ENCODE peak calls at places on chromosomes 13 and 19, in seven cellular contexts. I is GM23338, J is HCT116, K is K562, E is HepG2, T is SK-N-SH, H is GM12878. R is an unnamed sample.

GRCh38 chr19:8120636-8121480 is 28.5 kb downstream of the FBN3 start:
- DNase-seq in H (no peak), E (no peak), J (no peak), K (no peak), T (no peak), I (peak; percentile 72), R (no peak)

GRCh38 chr13:95033890-95034289 is 267.4 kb downstream of the ABCC4 start:
- DNase-seq in J (no peak), T (no peak), I (no peak), H (no peak), E (no peak), K (no peak), R (no peak)

GRCh38 chr13:29499766-29500165 is 95.7 kb downstream of the SLC7A1 start:
- DNase-seq in K (no peak), H (no peak), E (no peak), I (no peak), J (no peak), T (peak; percentile 89), R (no peak)

GRCh38 chr13:26651234-26651633 is 93.8 kb downstream of the WASF3 start:
- DNase-seq in E (no peak), I (no peak), K (no peak), H (no peak), J (no peak), T (no peak), R (no peak)

GRCh38 chr13:52061587-52061986 is 37.1 kb downstream of the UTP14C start:
- DNase-seq in K (no peak), T (no peak), E (no peak), H (no peak), I (no peak), J (no peak), R (no peak)

GRCh38 chr13:77047649-77048343 is 20.8 kb upstream of the FBXL3 start:
- DNase-seq in J (no peak), K (no peak), T (no peak), I (no peak), E (no peak), H (no peak), R (no peak)

GRCh38 chr13:104004572-104004971 is 938.4 kb upstream of the SLC10A2 start:
- DNase-seq in E (no peak), J (no peak), I (no peak), H (no peak), K (no peak), T (no peak), R (no peak)

GRCh38 chr13:113475280-113475679 is 15.2 kb downstream of the DCUN1D2 start:
- DNase-seq in T (no peak), E (no peak), H (no peak), I (no peak), J (no peak), K (no peak), R (no peak)

GRCh38 chr19:18023596-18024212 is 15.7 kb downstream of the ARRDC2 start:
- DNase-seq in T (no peak), K (peak; percentile 51), H (no peak), I (no peak), J (no peak), E (no peak), R (no peak)

GRCh38 chr13:63161219-63161618 is 1745.6 kb upstream of the PCDH20 start:
- DNase-seq in K (no peak), I (no peak), J (no peak), T (no peak), E (no peak), H (no peak), R (no peak)

GRCh38 chr13:41017153-41017552 is 2.0 kb downstream of the ELF1 start:
- DNase-seq in H (no peak), J (no peak), K (no peak), E (no peak), I (no peak), T (no peak), R (no peak)

GRCh38 chr13:98649861-98650260 is 73.0 kb upstream of the STK24 start:
- DNase-seq in K (no peak), E (no peak), I (no peak), H (no peak), J (no peak), T (no peak), R (no peak)

GRCh38 chr19:46537136-46538097 is 41.8 kb upstream of the PNMA8B start:
- DNase-seq in K (peak; percentile 77), H (no peak), E (no peak), J (no peak), I (peak; percentile 79), T (peak; percentile 70), R (no peak)

GRCh38 chr13:106143392-106143791 is 392.1 kb downstream of the EFNB2 start:
- DNase-seq in T (no peak), J (no peak), I (no peak), H (no peak), K (no peak), E (no peak), R (no peak)

GRCh38 chr13:42041684-42042035 is 6.8 kb upstream of the DGKH start:
- DNase-seq in J (no peak), E (no peak), I (peak; percentile 83), H (peak; percentile 36), T (peak; percentile 75), K (peak; percentile 10), R (no peak)

GRCh38 chr13:101267656-101268055 is 148.7 kb downstream of the NALCN start:
- DNase-seq in T (no peak), H (no peak), I (no peak), E (no peak), J (no peak), K (no peak), R (no peak)

GRCh38 chr19:18282788-18283141 is 1.3 kb upstream of the JUND start:
- DNase-seq in J (no peak), K (no peak), E (peak; percentile 62), T (no peak), H (no peak), I (no peak), R (no peak)

GRCh38 chr13:88651531-88651930 is 980.4 kb downstream of the SLITRK5 start:
- DNase-seq in I (no peak), H (peak; percentile 13), J (no peak), E (no peak), K (no peak), T (no peak), R (no peak)

GRCh38 chr13:24632382-24633121 is 47.7 kb upstream of the ATP12A start:
- DNase-seq in K (no peak), T (no peak), H (no peak), I (no peak), J (no peak), E (no peak), R (no peak)

GRCh38 chr19:11949201-11949600 is 15.6 kb upstream of the ZNF763 start:
- DNase-seq in T (no peak), J (no peak), I (peak; percentile 33), E (no peak), H (no peak), K (no peak), R (no peak)

GRCh38 chr19:44718441-44719261 is 19.7 kb downstream of the CEACAM16 start:
- DNase-seq in H (no peak), J (no peak), I (peak; percentile 95), E (peak; percentile 98), T (no peak), K (no peak), R (no peak)

GRCh38 chr19:52554216-52554971 is 15.7 kb upstream of the ZNF701 start:
- DNase-seq in T (no peak), H (no peak), I (no peak), E (no peak), K (no peak), J (no peak), R (no peak)
- H3K36me3 ChIP-seq in T (peaks cover 79% of the 10 kb centered on the region), H (peaks cover 6% of the 10 kb centered on the region), I (peaks cover 31% of the 10 kb centered on the region), E (peaks cover 16% of the 10 kb centered on the region), K (peaks cover 48% of the 10 kb centered on the region), J (no peaks in the 10 kb centered on the region), R (no peaks in the 10 kb centered on the region)

GRCh38 chr19:51607920-51608562 is 22.2 kb downstream of the SIGLEC5 start:
- DNase-seq in T (no peak), J (peak; percentile 64), E (peak; percentile 60), K (peak; percentile 88), I (peak; percentile 94), H (no peak), R (no peak)
- TF ChIP-seq REST in T (peak; percentile 99), J (no peak), E (peak; percentile 99), K (peak; percentile 99), I (peak; percentile 98), H (peak; percentile 100), R (peak; percentile 96)

GRCh38 chr13:112105244-112105681 is 38.3 kb downstream of the SOX1 start:
- DNase-seq in I (peak; percentile 34), T (no peak), H (no peak), E (no peak), J (no peak), K (no peak), R (no peak)
- TF ChIP-seq POLR2AphosphoS5 in I (no peak), T (no peak), H (no peak), E (no peak), J (no peak), K (no peak), R (no peak)

GRCh38 chr19:19329199-19329598 is 8.6 kb downstream of the MAU2 start:
- DNase-seq in H (no peak), E (no peak), K (no peak), J (no peak), I (no peak), T (no peak), R (no peak)

GRCh38 chr19:19324059-19324755 is 3.6 kb downstream of the MAU2 start:
- DNase-seq in K (no peak), T (no peak), H (no peak), E (no peak), J (no peak), I (no peak), R (no peak)

DNA sequence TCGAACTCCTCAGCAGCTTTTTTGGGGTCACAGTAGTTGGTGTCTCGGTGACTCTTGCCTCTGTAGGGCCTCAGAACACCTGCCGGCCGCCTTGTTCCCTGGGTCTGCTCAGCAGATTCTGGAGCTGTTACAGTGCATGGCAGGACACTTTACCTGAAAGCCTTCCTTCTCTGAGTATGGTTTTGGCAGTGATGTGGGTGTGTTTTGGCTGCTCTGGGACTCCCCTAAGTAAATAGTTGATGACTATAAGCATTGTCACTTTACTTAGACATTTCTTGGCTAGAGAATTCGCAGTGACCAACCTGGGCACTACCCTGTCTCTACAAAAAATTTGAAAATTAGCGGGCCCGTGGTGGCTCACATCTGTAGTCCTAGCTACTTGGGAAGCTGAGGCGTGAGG is 7.0 kb downstream of the MAU2 start:
- DNase-seq in E (no peak), H (no peak), K (no peak), J (no peak), I (no peak), T (no peak), R (no peak)
- H3K36me3 ChIP-seq in E (peaks cover 17% of the 10 kb centered on the region), H (peaks cover 2% of the 10 kb centered on the region), K (peaks cover 66% of the 10 kb centered on the region), J (peaks cover 9% of the 10 kb centered on the region), I (peaks cover 17% of the 10 kb centered on the region), T (peaks cover 47% of the 10 kb centered on the region), R (peaks cover 3% of the 10 kb centered on the region)

DNA sequence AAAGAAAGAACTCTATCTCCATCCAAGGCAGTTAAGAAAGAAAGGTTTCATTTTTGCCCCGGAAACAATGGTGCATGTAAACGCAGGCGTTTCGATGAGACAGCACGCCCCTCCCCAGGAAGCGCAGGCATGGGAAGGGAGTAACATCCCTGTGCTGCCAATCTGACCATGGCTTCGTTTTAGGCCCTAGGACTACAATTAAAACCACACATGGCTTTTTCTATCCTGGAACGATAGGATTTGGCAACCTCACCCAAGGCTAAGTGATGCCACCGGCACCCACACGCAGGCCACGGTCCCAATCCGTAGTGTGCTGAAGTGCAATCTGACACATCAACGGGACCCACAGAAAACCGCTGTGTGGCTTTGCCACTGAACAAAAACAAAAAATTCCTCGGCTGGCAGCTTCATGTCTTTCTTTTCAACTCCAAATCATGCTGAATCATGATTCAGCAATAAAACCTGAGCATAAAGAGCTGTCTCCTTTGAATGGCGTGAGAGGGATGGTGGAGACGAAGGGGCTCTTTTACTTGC is 24.2 kb downstream of the RANBP3 start:
- DNase-seq in E (no peak), J (no peak), T (no peak), H (no peak), K (peak; percentile 41), I (no peak), R (no peak)
- TF ChIP-seq REST in E (no peak), J (no peak), T (no peak), H (no peak), K (no peak), I (no peak), R (no peak)

R was measured in Panc1.